ENCODE peak calls at places on chromosomes 16 and 17, in eight cellular contexts. J is adrenal gland; L is mesenchymal stem cell; X is CD8-positive, alpha-beta T cell; P is MM.1S; A is psoas muscle; K is OCI-LY7; Y is aorta. V is an unnamed sample.

GRCh38 chr17:58172369-58173071 is 5.7 kb downstream of the OR4D2 start:
- DNase-seq in J (no peak), L (peak), X (peak), P (peak), A (no peak), K (peak), Y (no peak), V (no peak)

GRCh38 chr16:17850626-17851265 is 380.0 kb upstream of the XYLT1 start:
- DNase-seq in J (no peak), L (no peak), X (no peak), P (no peak), A (no peak), K (no peak), Y (no peak), V (no peak)

GRCh38 chr17:38595892-38596291 is 9.9 kb downstream of the SRCIN1 start:
- DNase-seq in J (no peak), L (no peak), X (no peak), P (no peak), A (no peak), K (no peak), Y (no peak), V (no peak)

GRCh38 chr17:60545465-60546191 is 19.6 kb upstream of the APPBP2 start:
- DNase-seq in J (no peak), L (no peak), X (no peak), P (no peak), A (no peak), K (no peak), Y (no peak), V (no peak)

GRCh38 chr17:14359251-14359939 is 58.5 kb downstream of the HS3ST3B1 start:
- DNase-seq in J (no peak), L (peak), X (no peak), P (no peak), A (no peak), K (peak), Y (no peak), V (no peak)

GRCh38 chr16:85090873-85091521 is 21.3 kb downstream of the CIBAR2 start:
- DNase-seq in J (peak), L (peak), X (no peak), P (no peak), A (no peak), K (peak), Y (no peak), V (peak)

GRCh38 chr16:1093284-1094123 is 2.5 kb downstream of the C1QTNF8 start:
- DNase-seq in J (no peak), L (no peak), X (no peak), P (no peak), A (no peak), K (peak), Y (no peak), V (no peak)

GRCh38 chr16:685967-686366 is 1.8 kb upstream of the JMJD8 start:
- DNase-seq in J (peak), L (peak), X (no peak), P (no peak), A (no peak), K (no peak), Y (peak), V (peak)

GRCh38 chr16:57480754-57481230 is 5.5 kb downstream of the DOK4 start:
- DNase-seq in J (no peak), L (no peak), X (no peak), P (no peak), A (no peak), K (no peak), Y (peak), V (no peak)

GRCh38 chr17:42508426-42509164 is 27.4 kb upstream of the NAGLU start:
- DNase-seq in J (no peak), L (no peak), X (no peak), P (no peak), A (no peak), K (no peak), Y (no peak), V (no peak)

DNA sequence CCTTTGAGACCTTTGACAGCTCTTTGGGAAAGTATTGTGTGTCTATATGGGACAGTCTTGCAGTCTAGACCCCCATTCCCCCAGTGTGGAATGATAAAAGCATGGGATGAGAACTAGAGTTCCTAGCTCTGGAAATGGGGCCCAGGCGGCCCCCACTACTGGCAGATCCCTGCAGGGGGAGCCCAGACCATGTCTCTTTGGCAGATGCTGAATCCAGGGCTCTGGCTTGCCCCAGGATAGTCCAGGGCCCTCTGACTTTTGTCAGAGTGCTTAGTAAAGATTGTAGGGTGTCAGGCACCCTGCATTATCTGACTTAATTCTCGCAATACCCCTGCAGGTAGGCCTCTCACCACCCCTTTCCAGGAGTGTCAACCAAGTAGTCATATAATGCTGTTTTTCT is 8.3 kb downstream of the ALKBH5 start:
- DNase-seq in J (no peak), L (peak), X (no peak), P (no peak), A (no peak), K (no peak), Y (no peak), V (no peak)
- H3K27ac ChIP-seq in J (no peak), L (no peak), X (no peak), P (no peak), A (peak), K (no peak), Y (no peak), V (peak)

GRCh38 chr16:75379339-75379738 is 54.0 kb downstream of the CFDP1 start:
- DNase-seq in J (no peak), L (no peak), X (no peak), P (no peak), A (no peak), K (no peak), Y (no peak), V (no peak)
- H3K27ac ChIP-seq in J (no peak), L (no peak), X (no peak), P (no peak), A (no peak), K (peak), Y (no peak), V (no peak)

GRCh38 chr17:77163001-77163400 is 22.2 kb downstream of the SEC14L1 start:
- DNase-seq in J (no peak), L (no peak), X (no peak), P (peak), A (no peak), K (no peak), Y (no peak), V (peak)

GRCh38 chr17:77163521-77164280 is 22.9 kb downstream of the SEC14L1 start:
- DNase-seq in J (no peak), L (no peak), X (no peak), P (peak), A (no peak), K (no peak), Y (no peak), V (no peak)

GRCh38 chr17:77161953-77162352 is 21.2 kb downstream of the SEC14L1 start:
- DNase-seq in J (no peak), L (no peak), X (no peak), P (no peak), A (no peak), K (no peak), Y (no peak), V (no peak)

GRCh38 chr17:77165577-77165976 is 24.8 kb downstream of the SEC14L1 start:
- DNase-seq in J (no peak), L (no peak), X (no peak), P (no peak), A (no peak), K (no peak), Y (no peak), V (no peak)

DNA sequence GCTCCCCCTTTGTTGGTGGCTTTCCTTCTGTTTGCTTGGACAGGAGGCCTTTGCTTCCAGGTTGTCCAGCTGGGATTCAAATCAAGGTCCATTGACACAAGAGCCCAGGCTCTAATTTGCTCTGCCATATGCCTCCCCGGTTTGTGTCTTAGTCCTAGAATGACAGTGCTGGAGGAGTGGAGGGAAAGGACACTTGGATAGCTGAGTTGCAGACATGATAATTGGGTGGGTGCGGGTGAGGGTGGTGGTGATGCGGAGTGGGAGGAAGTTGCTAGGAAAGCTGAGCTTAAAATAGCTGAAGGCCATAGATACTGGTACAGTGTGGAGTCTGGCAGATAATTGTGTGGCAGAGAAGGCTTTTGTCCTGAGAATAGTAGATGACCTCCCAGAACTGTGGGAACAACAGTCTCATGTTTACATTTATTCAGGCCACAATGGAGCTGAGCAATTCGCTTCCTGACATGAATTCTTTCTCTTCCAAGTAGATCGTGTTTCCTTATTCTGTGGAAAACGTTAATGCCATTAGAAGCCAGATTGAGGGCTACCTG is 23.8 kb downstream of the SEC14L1 start:
- DNase-seq in J (peak), L (peak), X (no peak), P (no peak), A (no peak), K (no peak), Y (no peak), V (no peak)
- H3K27ac ChIP-seq in J (peak), L (peak), X (no peak), P (peak), A (peak), K (no peak), Y (no peak), V (peak)

GRCh38 chr16:9225527-9226316 is 134.3 kb downstream of the HAPSTR1 start:
- DNase-seq in J (no peak), L (no peak), X (no peak), P (no peak), A (no peak), K (peak), Y (no peak), V (no peak)
- H3K27ac ChIP-seq in J (no peak), L (no peak), X (no peak), P (no peak), A (no peak), K (no peak), Y (no peak), V (no peak)